ENCODE peak calls at places on chromosome 16, in four cellular contexts. One of them, this sample, is unnamed.

GRCh38 chr16:83054302-83054701 is 427.5 kb downstream of the CDH13 start:
- DNase-seq in H9: no peak
- DNase-seq in IMR-90: peak
- DNase-seq in mesendoderm: no peak
- DNase-seq in this sample: no peak

GRCh38 chr16:78794581-78795300 is 695.3 kb downstream of the WWOX start:
- DNase-seq in IMR-90: no peak
- DNase-seq in H9: no peak
- DNase-seq in mesendoderm: no peak
- DNase-seq in this sample: no peak

GRCh38 chr16:18945233-18945632 is 19.0 kb upstream of the SMG1 start:
- DNase-seq in H9: peak
- DNase-seq in mesendoderm: peak
- DNase-seq in IMR-90: no peak
- DNase-seq in this sample: no peak

GRCh38 chr16:75614247-75614897 is 8.7 kb downstream of the ADAT1 start:
- DNase-seq in mesendoderm: no peak
- DNase-seq in H9: no peak
- DNase-seq in IMR-90: peak
- DNase-seq in this sample: no peak

GRCh38 chr16:360698-361336 is 8.3 kb upstream of the AXIN1 start:
- DNase-seq in IMR-90: no peak
- DNase-seq in H9: no peak
- DNase-seq in mesendoderm: no peak
- DNase-seq in this sample: no peak

GRCh38 chr16:29307598-29308507 is 98.7 kb downstream of the NPIPB11 start:
- DNase-seq in H9: no peak
- DNase-seq in IMR-90: peak
- DNase-seq in mesendoderm: no peak
- DNase-seq in this sample: no peak

GRCh38 chr16:5200123-5200522 is 102.5 kb upstream of the EEF2KMT start:
- DNase-seq in mesendoderm: no peak
- DNase-seq in H9: no peak
- DNase-seq in IMR-90: no peak
- DNase-seq in this sample: no peak

GRCh38 chr16:14564881-14565687 is 65.0 kb downstream of the PARN start:
- DNase-seq in mesendoderm: no peak
- DNase-seq in IMR-90: peak
- DNase-seq in H9: no peak
- DNase-seq in this sample: no peak

GRCh38 chr16:23673971-23674614 is 4.6 kb upstream of the PLK1 start:
- DNase-seq in H9: no peak
- DNase-seq in mesendoderm: no peak
- DNase-seq in IMR-90: no peak
- DNase-seq in this sample: no peak

GRCh38 chr16:89395150-89396142 is 94.9 kb downstream of the ANKRD11 start:
- DNase-seq in H9: no peak
- DNase-seq in IMR-90: peak
- DNase-seq in mesendoderm: no peak
- DNase-seq in this sample: no peak

GRCh38 chr16:66933776-66934137 is 445 bp downstream of the CIAO2B start:
- DNase-seq in mesendoderm: no peak
- DNase-seq in H9: no peak
- DNase-seq in IMR-90: peak
- DNase-seq in this sample: no peak

GRCh38 chr16:56145369-56145768 is 45.9 kb upstream of the GNAO1 start:
- DNase-seq in IMR-90: no peak
- DNase-seq in mesendoderm: peak
- DNase-seq in H9: peak
- DNase-seq in this sample: no peak

GRCh38 chr16:31508706-31509523 is 724 bp upstream of the RUSF1 start:
- DNase-seq in IMR-90: peak
- DNase-seq in mesendoderm: no peak
- DNase-seq in H9: no peak
- DNase-seq in this sample: no peak

GRCh38 chr16:58040496-58040846 is 14.9 kb downstream of the MMP15 start:
- DNase-seq in mesendoderm: no peak
- DNase-seq in IMR-90: no peak
- DNase-seq in H9: no peak
- DNase-seq in this sample: no peak

GRCh38 chr16:19914877-19915276 is 30.2 kb upstream of the GPRC5B start:
- DNase-seq in IMR-90: no peak
- DNase-seq in H9: no peak
- DNase-seq in mesendoderm: no peak
- DNase-seq in this sample: no peak

GRCh38 chr16:49015189-49015540 is 266.5 kb downstream of the CBLN1 start:
- DNase-seq in IMR-90: no peak
- DNase-seq in mesendoderm: no peak
- DNase-seq in H9: peak
- DNase-seq in this sample: peak

GRCh38 chr16:66927012-66927436 is 1.7 kb upstream of the RRAD start:
- DNase-seq in H9: peak
- DNase-seq in IMR-90: peak
- DNase-seq in mesendoderm: peak
- DNase-seq in this sample: no peak

GRCh38 chr16:28193530-28194423 is 18.0 kb downstream of the XPO6 start:
- DNase-seq in IMR-90: peak
- DNase-seq in H9: no peak
- DNase-seq in mesendoderm: peak
- DNase-seq in this sample: no peak

GRCh38 chr16:7506363-7506762 is 173.7 kb downstream of the RBFOX1 start:
- DNase-seq in H9: no peak
- DNase-seq in IMR-90: no peak
- DNase-seq in mesendoderm: no peak
- DNase-seq in this sample: no peak

GRCh38 chr16:79792952-79793351 is 192.4 kb upstream of the MAF start:
- DNase-seq in H9: no peak
- DNase-seq in mesendoderm: no peak
- DNase-seq in IMR-90: no peak
- DNase-seq in this sample: no peak

GRCh38 chr16:31467151-31467550 is 4.8 kb upstream of the TGFB1I1 start:
- DNase-seq in IMR-90: no peak
- DNase-seq in mesendoderm: no peak
- DNase-seq in H9: no peak
- DNase-seq in this sample: no peak

GRCh38 chr16:66205287-66206167 is 161.0 kb upstream of the CDH5 start:
- DNase-seq in H9: no peak
- DNase-seq in mesendoderm: no peak
- DNase-seq in IMR-90: peak
- DNase-seq in this sample: no peak

GRCh38 chr16:10940501-10941079 is 1.7 kb downstream of the DEXI start:
- DNase-seq in IMR-90: peak
- DNase-seq in mesendoderm: no peak
- DNase-seq in H9: no peak
- DNase-seq in this sample: no peak

GRCh38 chr16:72285324-72285723 is 113.4 kb upstream of the PMFBP1 start:
- DNase-seq in IMR-90: no peak
- DNase-seq in H9: peak
- DNase-seq in mesendoderm: no peak
- DNase-seq in this sample: peak

GRCh38 chr16:54980821-54981220 is 50.2 kb downstream of the IRX5 start:
- DNase-seq in H9: no peak
- DNase-seq in mesendoderm: no peak
- DNase-seq in IMR-90: no peak
- DNase-seq in this sample: no peak

GRCh38 chr16:64589836-64590235 is 532.0 kb downstream of the CDH11 start:
- DNase-seq in mesendoderm: no peak
- DNase-seq in IMR-90: peak
- DNase-seq in H9: no peak
- DNase-seq in this sample: no peak

DNA sequence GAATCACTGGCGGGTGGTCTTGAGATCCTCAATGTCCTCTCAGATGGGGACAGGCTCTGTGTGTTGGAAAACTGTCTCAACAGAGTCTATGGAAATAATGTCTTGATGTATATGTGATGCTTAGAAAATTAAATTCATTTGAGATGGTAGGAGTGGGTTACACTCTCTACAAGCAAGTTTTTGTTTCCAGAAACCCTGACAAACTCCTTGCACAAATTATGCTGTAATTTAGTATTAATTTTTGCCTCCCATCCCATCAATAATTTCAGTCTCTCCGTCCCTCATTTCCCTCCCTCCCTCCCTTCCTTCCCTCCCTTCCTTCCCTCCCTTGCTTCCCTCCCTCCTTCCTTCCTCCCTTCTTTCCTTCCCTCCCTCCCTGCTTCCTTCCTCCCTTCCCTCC is 488.0 kb upstream of the C16orf82 start:
- DNase-seq in H9: no peak
- DNase-seq in mesendoderm: no peak
- DNase-seq in IMR-90: no peak
- DNase-seq in this sample: no peak
- H4K5ac ChIP-seq in H9: no peak
- H4K5ac ChIP-seq in mesendoderm: no peak
- H4K5ac ChIP-seq in IMR-90: no peak
- H4K5ac ChIP-seq in this sample: no peak

DNA sequence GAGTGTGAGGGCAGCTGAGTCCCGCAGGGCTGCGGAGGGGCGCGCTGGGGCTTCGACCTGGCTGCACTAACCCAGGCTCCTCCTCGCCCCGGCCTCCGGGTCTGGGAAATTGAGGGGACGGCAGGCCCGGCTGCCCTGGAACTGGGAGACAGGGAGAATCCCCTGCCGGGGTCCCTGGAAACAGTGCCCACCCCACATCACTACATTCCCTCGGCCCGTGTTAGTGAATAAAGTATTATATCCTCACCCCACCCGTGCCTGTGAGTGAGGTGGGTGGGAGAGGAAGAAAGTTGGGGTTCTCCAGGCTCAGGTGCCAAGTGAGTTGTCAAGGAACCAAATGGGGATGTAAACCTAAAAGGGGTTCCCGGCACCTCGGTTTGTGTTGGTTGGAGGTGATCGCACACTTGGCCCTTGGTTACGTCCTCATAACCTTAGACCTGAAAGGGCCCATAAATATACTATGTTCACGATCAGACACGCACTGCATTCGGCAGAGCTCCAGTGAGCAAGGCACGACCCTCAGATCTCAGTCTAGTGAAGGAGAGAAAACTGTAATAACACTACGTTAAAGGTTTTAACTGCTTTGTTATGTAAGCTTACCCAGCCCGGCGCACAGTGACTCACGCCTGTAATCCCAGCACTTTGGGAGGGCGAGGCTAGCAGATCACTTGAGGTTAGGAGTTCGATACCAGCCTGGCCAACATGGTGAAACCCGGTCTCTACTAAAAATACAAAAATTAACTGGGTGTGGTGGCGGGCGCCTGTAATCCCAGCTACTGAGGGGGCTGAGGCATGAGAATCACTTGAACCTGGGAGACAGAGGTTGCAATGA is 11.2 kb downstream of the ZNF771 start:
- DNase-seq in H9: no peak
- DNase-seq in mesendoderm: no peak
- DNase-seq in IMR-90: no peak
- DNase-seq in this sample: no peak
- H3K18ac ChIP-seq in H9: no peak
- H3K18ac ChIP-seq in mesendoderm: no peak
- H3K18ac ChIP-seq in IMR-90: no peak
- H3K18ac ChIP-seq in this sample: no peak

DNA sequence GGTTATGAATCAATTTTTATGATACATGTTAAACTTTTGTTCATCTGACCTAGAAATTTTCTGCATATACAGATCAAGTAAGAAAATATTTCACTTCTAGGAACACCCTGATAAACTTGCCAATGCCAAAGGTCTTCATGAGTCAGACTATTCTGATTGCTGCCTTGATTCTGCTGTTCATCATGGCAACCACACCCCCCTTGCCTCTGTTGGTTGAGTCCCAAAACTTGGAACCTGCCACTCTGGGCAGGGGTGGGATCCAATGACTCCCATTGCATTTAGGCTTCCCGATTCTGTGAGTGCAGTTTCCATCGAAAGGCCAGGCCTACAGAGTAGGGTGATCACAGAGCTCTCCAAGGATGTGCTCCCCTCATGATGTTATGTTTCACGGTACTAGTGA is 15.8 kb upstream of the TENT4B start:
- DNase-seq in IMR-90: no peak
- DNase-seq in H9: no peak
- DNase-seq in mesendoderm: no peak
- DNase-seq in this sample: no peak
- H4K5ac ChIP-seq in IMR-90: no peak
- H4K5ac ChIP-seq in H9: no peak
- H4K5ac ChIP-seq in mesendoderm: no peak
- H4K5ac ChIP-seq in this sample: no peak

DNA sequence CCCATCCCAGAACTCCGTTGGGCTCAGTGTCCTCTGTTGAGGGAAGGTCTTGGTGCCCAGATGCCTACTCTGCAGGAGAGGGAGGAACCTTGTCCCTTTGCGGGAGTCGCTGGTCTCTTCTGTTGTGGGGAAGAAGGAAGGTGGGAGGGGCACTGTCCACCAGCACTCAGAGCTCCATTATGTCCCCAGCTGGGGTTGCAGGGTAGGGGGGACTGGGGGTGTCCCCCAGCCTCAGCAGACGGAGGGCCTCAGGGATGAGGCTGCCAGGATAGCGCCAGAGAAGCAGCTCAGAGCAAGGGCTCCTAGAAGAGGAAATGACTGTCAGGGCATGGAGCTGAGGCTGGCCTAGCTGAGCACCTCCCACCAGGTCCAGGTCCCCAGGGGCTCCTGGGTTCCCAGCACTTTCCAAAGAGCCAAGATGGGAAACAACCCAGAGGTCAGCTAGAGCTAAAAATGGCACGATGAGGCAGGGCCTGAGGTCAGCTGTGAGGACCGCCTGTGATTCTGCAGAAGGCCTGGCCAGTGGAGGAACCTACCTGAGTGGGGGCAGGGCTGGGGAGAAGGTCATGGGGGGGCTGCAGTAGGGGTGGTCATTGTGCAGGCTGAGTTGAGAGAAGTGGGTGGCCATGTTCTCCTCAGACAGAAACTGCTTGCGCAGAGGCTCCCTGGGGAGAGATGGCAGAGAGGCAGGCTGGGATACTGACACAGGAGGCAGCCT is 886 bp downstream of the HCFC1R1 start:
- DNase-seq in IMR-90: peak
- DNase-seq in mesendoderm: no peak
- DNase-seq in H9: no peak
- DNase-seq in this sample: no peak
- H3K18ac ChIP-seq in IMR-90: peak
- H3K18ac ChIP-seq in mesendoderm: peak
- H3K18ac ChIP-seq in H9: peak
- H3K18ac ChIP-seq in this sample: peak

This sample was measured in H1.